ENCODE peak calls at places on chromosomes 16 and 17, in four cellular contexts. One of them, this sample, is unnamed.

GRCh38 chr17:76208120-76208519 is 32.2 kb downstream of the RNF157 start:
- DNase-seq in H1: no peak
- DNase-seq in HepG2: no peak
- DNase-seq in K562: no peak
- DNase-seq in this sample: no peak

GRCh38 chr16:83701494-83701893 is 106.3 kb upstream of the HSBP1 start:
- DNase-seq in K562: peak
- DNase-seq in H1: no peak
- DNase-seq in HepG2: peak
- DNase-seq in this sample: peak

GRCh38 chr16:55900616-55901393 is 25.6 kb upstream of the CES5A start:
- DNase-seq in K562: no peak
- DNase-seq in H1: no peak
- DNase-seq in HepG2: no peak
- DNase-seq in this sample: no peak

GRCh38 chr16:9159839-9160550 is 68.6 kb downstream of the HAPSTR1 start:
- DNase-seq in H1: peak
- DNase-seq in HepG2: peak
- DNase-seq in K562: peak
- DNase-seq in this sample: peak

GRCh38 chr16:59510008-59510424 is 775.9 kb upstream of the GOT2 start:
- DNase-seq in H1: no peak
- DNase-seq in K562: no peak
- DNase-seq in HepG2: no peak
- DNase-seq in this sample: no peak

GRCh38 chr17:44503080-44503842 is at the start of gene GPATCH8:
- DNase-seq in K562: peak
- DNase-seq in HepG2: peak
- DNase-seq in H1: peak
- DNase-seq in this sample: peak

GRCh38 chr17:77347544-77347943 is 206.8 kb downstream of the SEC14L1 start:
- DNase-seq in K562: no peak
- DNase-seq in HepG2: no peak
- DNase-seq in H1: no peak
- DNase-seq in this sample: no peak

GRCh38 chr17:72931163-72931562 is 161.3 kb downstream of the SLC39A11 start:
- DNase-seq in HepG2: no peak
- DNase-seq in H1: no peak
- DNase-seq in K562: no peak
- DNase-seq in this sample: no peak

GRCh38 chr17:43952724-43953666 is 745 bp downstream of the PYY start:
- DNase-seq in K562: peak
- DNase-seq in HepG2: no peak
- DNase-seq in H1: peak
- DNase-seq in this sample: no peak

GRCh38 chr16:14354561-14355351 is 275.3 kb downstream of the PARN start:
- DNase-seq in HepG2: no peak
- DNase-seq in H1: no peak
- DNase-seq in K562: no peak
- DNase-seq in this sample: no peak

GRCh38 chr17:78665952-78666920 is 89.0 kb upstream of the DNAH17 start:
- DNase-seq in HepG2: peak
- DNase-seq in K562: peak
- DNase-seq in H1: no peak
- DNase-seq in this sample: peak

GRCh38 chr17:59621771-59622170 is 2.1 kb downstream of the CLTC start:
- DNase-seq in K562: no peak
- DNase-seq in HepG2: no peak
- DNase-seq in H1: no peak
- DNase-seq in this sample: no peak
- H3K9ac ChIP-seq in K562: peak
- H3K9ac ChIP-seq in HepG2: peak
- H3K9ac ChIP-seq in H1: no peak
- H3K9ac ChIP-seq in this sample: peak

GRCh38 chr17:1539811-1540210 is 22.8 kb downstream of the PITPNA start:
- DNase-seq in K562: no peak
- DNase-seq in HepG2: no peak
- DNase-seq in H1: no peak
- DNase-seq in this sample: no peak
- TF ChIP-seq JUN in K562: no peak
- TF ChIP-seq JUN in HepG2: no peak
- TF ChIP-seq JUN in H1: no peak
- TF ChIP-seq JUN in this sample: no peak

GRCh38 chr16:50263060-50263909 is 3.1 kb upstream of the ADCY7 start:
- DNase-seq in H1: no peak
- DNase-seq in K562: peak
- DNase-seq in HepG2: no peak
- DNase-seq in this sample: no peak
- H3K9ac ChIP-seq in H1: no peak
- H3K9ac ChIP-seq in K562: peak
- H3K9ac ChIP-seq in HepG2: no peak
- H3K9ac ChIP-seq in this sample: no peak

DNA sequence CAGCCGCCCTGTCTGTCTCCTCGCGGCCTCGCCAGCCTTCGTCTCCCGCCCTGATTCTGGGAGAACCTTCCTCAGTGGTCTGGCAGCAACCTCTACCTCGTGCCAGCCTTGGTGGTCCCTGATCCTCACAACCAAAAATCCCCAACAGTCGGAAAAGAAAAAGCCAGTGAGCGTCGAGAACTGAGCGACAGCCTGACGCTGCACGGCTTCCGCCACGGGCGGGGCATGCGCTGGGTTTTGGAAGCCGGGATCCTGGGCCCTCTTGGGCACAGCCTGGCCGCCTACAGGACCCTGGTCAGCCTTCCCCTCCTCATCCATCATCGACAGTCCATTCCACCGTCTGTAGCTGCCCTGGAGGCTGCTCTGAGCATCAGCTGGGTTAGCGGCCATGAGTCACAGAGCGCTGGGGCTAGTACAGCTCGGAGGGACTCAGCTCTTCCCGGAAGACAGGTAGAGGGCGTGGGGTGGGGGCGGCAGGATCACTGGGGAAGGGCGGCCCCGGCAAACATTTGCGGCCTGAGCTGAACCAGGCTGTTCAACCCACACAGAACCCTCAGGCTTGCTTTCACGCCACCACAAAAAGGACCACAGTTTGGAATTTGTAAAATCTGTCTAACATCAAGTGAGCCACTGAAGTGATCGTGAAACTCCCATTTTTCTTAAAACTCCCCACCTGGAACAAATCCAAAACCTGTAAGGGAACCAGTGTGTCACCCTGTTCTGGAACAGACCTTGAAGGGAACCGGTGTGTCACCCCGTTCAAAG is 55.4 kb upstream of the DOC2B start:
- DNase-seq in K562: no peak
- DNase-seq in HepG2: no peak
- DNase-seq in H1: no peak
- DNase-seq in this sample: no peak
- TF ChIP-seq JUN in K562: no peak
- TF ChIP-seq JUN in HepG2: no peak
- TF ChIP-seq JUN in H1: no peak
- TF ChIP-seq JUN in this sample: no peak

GRCh38 chr17:48729335-48730239 is 1.0 kb upstream of the HOXB13 start:
- DNase-seq in HepG2: no peak
- DNase-seq in K562: no peak
- DNase-seq in H1: no peak
- DNase-seq in this sample: no peak

GRCh38 chr17:48730240-48730550 is 1.6 kb upstream of the HOXB13 start:
- DNase-seq in HepG2: no peak
- DNase-seq in H1: no peak
- DNase-seq in K562: no peak
- DNase-seq in this sample: no peak

GRCh38 chr17:48727415-48728175 is 955 bp downstream of the HOXB13 start:
- DNase-seq in H1: no peak
- DNase-seq in K562: no peak
- DNase-seq in HepG2: no peak
- DNase-seq in this sample: no peak

GRCh38 chr17:48726916-48727286 is 1.6 kb downstream of the HOXB13 start:
- DNase-seq in H1: no peak
- DNase-seq in K562: no peak
- DNase-seq in HepG2: no peak
- DNase-seq in this sample: no peak

DNA sequence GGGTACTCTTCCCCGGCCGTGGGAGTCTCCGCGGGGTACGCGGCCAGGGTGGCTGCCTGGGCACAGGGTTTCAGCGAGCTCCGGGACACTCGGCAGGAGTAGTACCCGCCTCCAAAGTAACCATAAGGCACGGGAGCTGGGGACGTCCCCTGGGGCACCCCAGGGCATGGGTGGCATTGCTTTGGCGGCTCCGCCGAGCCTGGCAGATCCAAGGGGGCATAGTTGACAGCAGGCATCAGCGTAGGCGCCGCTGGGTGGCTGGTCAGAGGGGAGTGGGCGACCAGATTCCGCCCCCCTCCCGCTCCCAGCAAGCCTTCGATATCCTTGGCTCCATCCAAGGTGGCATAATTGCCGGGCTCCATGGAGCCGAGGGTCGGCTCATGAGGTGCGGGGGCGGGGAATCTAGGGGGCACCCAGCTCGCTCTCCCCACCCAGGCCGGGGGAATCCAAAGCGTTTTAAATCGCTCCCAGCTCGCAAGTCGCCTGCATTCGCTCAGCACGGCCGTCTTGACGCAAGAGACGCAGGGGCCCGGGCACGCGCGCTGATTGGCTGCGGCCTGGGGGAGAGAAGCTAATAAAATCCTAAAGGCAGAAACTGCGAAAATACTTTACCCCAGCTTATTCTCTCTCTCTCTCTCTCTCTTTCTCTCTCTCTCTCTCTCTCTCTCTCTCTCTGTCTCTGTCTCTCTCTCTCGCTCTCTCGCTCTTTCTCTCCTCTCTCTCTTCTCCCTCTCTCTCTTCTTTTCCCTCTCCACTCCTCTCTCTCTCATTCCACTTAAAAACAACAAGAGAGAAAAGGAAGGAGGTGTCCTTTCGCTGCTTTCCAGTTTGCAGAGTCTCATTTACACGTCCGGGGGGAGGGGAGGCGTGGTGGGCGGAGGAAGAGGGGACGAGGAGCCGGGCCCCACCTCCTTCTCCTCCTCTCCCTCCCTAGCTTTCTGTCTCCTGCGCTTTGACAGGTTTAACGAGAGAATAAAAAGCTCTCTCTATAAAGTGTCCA is at the start of gene HOXB13:
- DNase-seq in K562: peak
- DNase-seq in H1: no peak
- DNase-seq in HepG2: no peak
- DNase-seq in this sample: peak
- H3K9ac ChIP-seq in K562: no peak
- H3K9ac ChIP-seq in H1: no peak
- H3K9ac ChIP-seq in HepG2: no peak
- H3K9ac ChIP-seq in this sample: no peak

DNA sequence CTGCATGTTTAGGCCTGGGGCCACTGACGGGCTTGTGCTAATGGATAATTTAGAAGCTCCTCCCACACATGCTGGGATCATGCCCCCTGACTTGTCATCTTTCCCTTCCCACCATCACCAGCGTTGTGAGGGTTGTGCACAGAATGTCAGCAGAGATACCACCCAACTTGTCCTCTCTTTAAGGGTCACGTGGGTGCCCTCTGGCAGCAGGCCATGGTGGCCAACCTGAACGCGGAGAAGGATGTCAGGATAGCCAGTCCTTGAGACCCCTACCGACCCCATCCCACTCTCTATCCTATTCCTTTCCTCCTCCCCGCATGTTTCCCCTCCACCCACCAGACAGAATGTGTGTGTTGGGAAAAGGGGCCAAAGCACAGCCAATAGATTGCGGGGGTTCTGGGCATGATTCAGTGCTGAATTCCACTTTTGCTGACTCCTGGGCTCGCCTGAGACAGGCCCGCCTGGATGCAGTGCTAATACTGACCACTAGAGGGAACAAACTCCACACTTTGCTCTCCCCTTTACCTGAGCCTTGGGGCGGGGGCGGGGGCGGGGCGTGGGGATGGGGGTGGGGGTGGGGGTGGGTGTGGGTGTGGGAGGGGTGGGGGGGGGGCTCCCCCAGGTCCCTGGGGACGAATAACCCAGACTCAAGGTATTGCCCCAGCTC is at the start of gene GH2:
- DNase-seq in K562: peak
- DNase-seq in HepG2: peak
- DNase-seq in H1: no peak
- DNase-seq in this sample: peak
- TF ChIP-seq JUN in K562: no peak
- TF ChIP-seq JUN in HepG2: no peak
- TF ChIP-seq JUN in H1: no peak
- TF ChIP-seq JUN in this sample: no peak

DNA sequence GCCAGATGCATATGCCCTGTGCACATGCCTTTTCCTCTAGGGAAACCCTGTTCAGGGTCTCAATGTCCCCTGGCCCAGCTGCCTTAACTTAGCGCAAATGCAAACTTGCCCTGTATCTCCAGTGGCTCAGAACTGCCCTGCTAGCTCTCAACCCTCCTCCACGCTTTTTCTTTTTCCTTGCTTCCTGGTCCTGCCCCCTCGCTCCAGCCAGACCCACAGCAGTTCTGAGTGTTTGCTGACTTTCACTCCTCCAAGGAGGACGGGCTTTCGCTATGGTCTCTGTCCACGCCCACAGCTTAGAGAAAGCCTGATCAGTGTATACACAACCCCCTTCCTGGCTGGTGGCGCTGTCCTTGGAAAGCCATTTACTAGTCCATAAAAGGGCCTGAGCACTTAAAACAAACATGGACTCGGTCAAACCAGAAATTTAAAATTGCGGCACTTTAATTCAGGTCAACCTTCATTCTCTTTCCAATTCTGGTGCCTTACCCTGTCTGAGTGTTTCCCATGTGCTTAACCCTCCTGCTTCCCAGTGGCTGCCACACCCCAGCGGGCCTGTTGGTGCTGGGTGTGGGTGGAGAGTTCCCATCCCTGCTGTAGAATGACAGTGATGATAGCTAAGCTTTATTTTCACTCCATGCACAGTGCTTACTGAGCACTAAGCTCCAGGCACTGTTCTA is 15.6 kb upstream of the TMEM98 start:
- DNase-seq in K562: peak
- DNase-seq in HepG2: peak
- DNase-seq in H1: no peak
- DNase-seq in this sample: peak
- H3K9ac ChIP-seq in K562: peak
- H3K9ac ChIP-seq in HepG2: peak
- H3K9ac ChIP-seq in H1: no peak
- H3K9ac ChIP-seq in this sample: no peak

DNA sequence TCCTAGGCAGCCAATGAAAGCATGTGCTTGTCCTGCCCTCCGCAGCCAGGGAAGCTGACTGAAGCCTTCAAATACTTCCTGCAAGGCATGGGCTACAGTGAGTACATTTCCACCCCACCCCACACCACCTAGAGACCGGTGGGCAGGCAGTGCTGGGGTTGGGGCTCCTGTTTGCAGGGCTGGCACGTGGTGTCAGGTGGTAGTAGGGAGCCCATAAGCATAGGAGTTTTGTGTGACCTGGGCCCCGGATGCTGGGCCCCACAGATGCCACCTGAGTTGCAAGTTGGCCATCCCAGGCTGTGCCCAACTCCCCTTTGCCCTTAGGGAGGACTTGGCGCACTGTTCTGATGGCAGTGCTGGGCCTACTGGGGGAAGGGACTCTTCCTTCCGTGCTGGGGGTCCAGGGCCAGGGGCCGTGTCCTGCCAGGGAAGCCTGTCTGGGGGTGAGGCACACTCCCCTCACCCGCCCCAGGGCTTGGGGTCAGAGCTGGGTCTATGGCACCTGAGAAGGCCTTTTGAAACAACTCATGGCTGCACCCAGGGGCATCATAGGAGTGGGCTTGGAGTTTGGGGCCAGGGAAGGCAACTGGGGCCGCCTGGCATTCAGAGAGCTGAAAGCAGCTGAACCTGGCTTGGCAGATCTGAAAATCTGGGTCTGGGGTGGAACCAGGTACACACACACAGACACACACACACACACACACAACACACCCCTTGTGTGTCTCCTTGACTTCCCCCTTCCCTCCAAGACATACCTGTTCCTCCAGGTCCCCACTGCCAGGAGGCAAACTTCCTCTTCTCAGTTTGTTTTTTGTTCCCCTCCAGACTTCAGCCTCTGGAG is 5.8 kb upstream of the SETD6 start:
- DNase-seq in HepG2: no peak
- DNase-seq in K562: no peak
- DNase-seq in H1: no peak
- DNase-seq in this sample: no peak
- TF ChIP-seq JUN in HepG2: no peak
- TF ChIP-seq JUN in K562: no peak
- TF ChIP-seq JUN in H1: no peak
- TF ChIP-seq JUN in this sample: no peak